ENCODE peak calls at places on chromosomes 7 and 10, in six cellular contexts. O, P, K, J, Y and T are unnamed samples.
A peak's percentile ranks its signal among the peaks of the same experiment; 100 is the strongest.

GRCh38 chr7:134920026-134920758 is 66.1 kb upstream of the AGBL3 start:
- DNase-seq in O (no peak), P (peak; percentile 97), K (no peak), J (peak; percentile 38), Y (no peak), T (no peak)

GRCh38 chr7:55056577-55057480 is 38.0 kb downstream of the EGFR start:
- DNase-seq in O (no peak), P (no peak), K (no peak), J (peak; percentile 58), Y (no peak), T (no peak)

GRCh38 chr10:134743-135600 is at the start of gene ZMYND11:
- DNase-seq in O (peak; percentile 76), P (peak; percentile 42), K (no peak), J (no peak), Y (peak; percentile 65), T (no peak)

GRCh38 chr7:47046949-47047348 is 535.0 kb downstream of the TNS3 start:
- DNase-seq in O (no peak), P (no peak), K (no peak), J (no peak), Y (no peak), T (no peak)

GRCh38 chr7:83301416-83301815 is 138.7 kb upstream of the PCLO start:
- DNase-seq in O (no peak), P (no peak), K (no peak), J (no peak), Y (no peak), T (no peak)

GRCh38 chr7:91164948-91165845 is 99.0 kb upstream of the FZD1 start:
- DNase-seq in O (no peak), P (peak; percentile 88), K (no peak), J (no peak), Y (no peak), T (no peak)

GRCh38 chr10:99966306-99966705 is 43.4 kb downstream of the DNMBP start:
- DNase-seq in O (no peak), P (peak; percentile 78), K (no peak), J (peak; percentile 64), Y (no peak), T (peak; percentile 75)

GRCh38 chr10:52677087-52677486 is 95.5 kb downstream of the MBL2 start:
- DNase-seq in O (no peak), P (no peak), K (no peak), J (no peak), Y (no peak), T (no peak)

GRCh38 chr7:134546903-134547737 is 1.8 kb upstream of the AKR1B15 start:
- DNase-seq in O (peak; percentile 18), P (peak; percentile 62), K (no peak), J (peak; percentile 90), Y (peak; percentile 63), T (no peak)

GRCh38 chr10:34503704-34504103 is 311.4 kb downstream of the PARD3 start:
- DNase-seq in O (no peak), P (no peak), K (no peak), J (no peak), Y (no peak), T (no peak)

GRCh38 chr10:118865998-118866778 is 111.4 kb upstream of the CACUL1 start:
- DNase-seq in O (no peak), P (no peak), K (no peak), J (no peak), Y (no peak), T (no peak)

GRCh38 chr7:82729172-82730030 is 285.8 kb upstream of the CACNA2D1 start:
- DNase-seq in O (peak; percentile 42), P (peak; percentile 60), K (no peak), J (peak; percentile 17), Y (no peak), T (no peak)

GRCh38 chr10:125117941-125118630 is 42.3 kb downstream of the CTBP2 start:
- DNase-seq in O (no peak), P (no peak), K (no peak), J (no peak), Y (no peak), T (no peak)

GRCh38 chr7:140039071-140039470 is 23.7 kb downstream of the PARP12 start:
- DNase-seq in O (no peak), P (no peak), K (no peak), J (no peak), Y (no peak), T (no peak)

GRCh38 chr7:150565239-150565638 is 2.0 kb upstream of the GIMAP4 start:
- DNase-seq in O (no peak), P (no peak), K (no peak), J (no peak), Y (no peak), T (no peak)

GRCh38 chr10:62077330-62078015 is 176.0 kb downstream of the ARID5B start:
- DNase-seq in O (no peak), P (no peak), K (no peak), J (no peak), Y (no peak), T (no peak)

GRCh38 chr10:79316671-79317431 is 30.4 kb upstream of the PPIF start:
- DNase-seq in O (no peak), P (peak; percentile 29), K (peak; percentile 79), J (no peak), Y (no peak), T (no peak)

GRCh38 chr7:79420464-79420863 is 33.0 kb downstream of the MAGI2 start:
- DNase-seq in O (no peak), P (peak; percentile 98), K (no peak), J (no peak), Y (no peak), T (no peak)

GRCh38 chr7:36633377-36633776 is 90.9 kb downstream of the AOAH start:
- DNase-seq in O (no peak), P (no peak), K (no peak), J (no peak), Y (no peak), T (no peak)
- H3K4me3 ChIP-seq in O (no peak overlapping the region), P (no peak overlapping the region), K (no peak overlapping the region), J (no peak overlapping the region), Y (no peak overlapping the region), T (no peak overlapping the region)

GRCh38 chr7:50268223-50268622 is 36.3 kb upstream of the IKZF1 start:
- DNase-seq in O (no peak), P (no peak), K (no peak), J (no peak), Y (no peak), T (no peak)

GRCh38 chr7:50265968-50266694 is 38.4 kb upstream of the IKZF1 start:
- DNase-seq in O (no peak), P (no peak), K (no peak), J (no peak), Y (no peak), T (no peak)

GRCh38 chr7:50264908-50265307 is 39.6 kb upstream of the IKZF1 start:
- DNase-seq in O (no peak), P (no peak), K (no peak), J (no peak), Y (no peak), T (no peak)

GRCh38 chr7:50267525-50268041 is 36.9 kb upstream of the IKZF1 start:
- DNase-seq in O (no peak), P (no peak), K (no peak), J (no peak), Y (no peak), T (no peak)

DNA sequence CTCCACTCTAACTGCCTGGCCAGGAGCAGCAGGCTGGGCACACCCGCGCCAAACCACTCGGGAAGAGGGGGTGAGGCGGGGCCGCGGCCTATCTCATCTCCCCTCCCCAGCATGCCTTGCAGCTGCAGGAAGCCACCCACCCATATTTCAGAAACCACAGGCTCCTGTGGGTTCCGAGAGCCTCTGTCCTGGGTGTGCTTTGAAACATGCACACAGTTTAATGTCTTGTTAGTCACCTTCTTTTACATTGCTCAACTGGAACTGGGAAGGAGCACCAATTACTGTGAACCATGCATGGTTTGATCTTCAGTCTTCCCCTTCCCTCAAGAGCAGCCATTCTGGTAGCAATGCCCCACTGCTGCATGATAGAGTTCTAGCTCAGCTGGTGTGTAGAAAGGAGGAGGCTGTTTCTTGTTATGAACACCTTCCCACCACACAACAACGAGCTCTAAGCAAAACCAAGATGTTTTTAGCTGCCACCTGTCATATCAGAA is 37.6 kb upstream of the IKZF1 start:
- DNase-seq in O (no peak), P (no peak), K (no peak), J (no peak), Y (no peak), T (no peak)
- H3K27ac ChIP-seq in O (no peak overlapping the region), P (no peak overlapping the region), K (no peak overlapping the region), J (no peak overlapping the region), Y (peak overlapping the region; percentile 5), T (no peak overlapping the region)

GRCh38 chr7:107396081-107396480 is 73.8 kb upstream of the GPR22 start:
- DNase-seq in O (no peak), P (no peak), K (no peak), J (no peak), Y (no peak), T (no peak)

GRCh38 chr7:107394831-107395230 is 75.0 kb upstream of the GPR22 start:
- DNase-seq in O (no peak), P (peak; percentile 72), K (no peak), J (no peak), Y (no peak), T (no peak)

GRCh38 chr7:107396990-107397389 is 72.9 kb upstream of the GPR22 start:
- DNase-seq in O (peak; percentile 2), P (no peak), K (no peak), J (no peak), Y (no peak), T (no peak)

GRCh38 chr7:107392811-107393210 is 77.0 kb upstream of the GPR22 start:
- DNase-seq in O (no peak), P (no peak), K (no peak), J (no peak), Y (no peak), T (no peak)

DNA sequence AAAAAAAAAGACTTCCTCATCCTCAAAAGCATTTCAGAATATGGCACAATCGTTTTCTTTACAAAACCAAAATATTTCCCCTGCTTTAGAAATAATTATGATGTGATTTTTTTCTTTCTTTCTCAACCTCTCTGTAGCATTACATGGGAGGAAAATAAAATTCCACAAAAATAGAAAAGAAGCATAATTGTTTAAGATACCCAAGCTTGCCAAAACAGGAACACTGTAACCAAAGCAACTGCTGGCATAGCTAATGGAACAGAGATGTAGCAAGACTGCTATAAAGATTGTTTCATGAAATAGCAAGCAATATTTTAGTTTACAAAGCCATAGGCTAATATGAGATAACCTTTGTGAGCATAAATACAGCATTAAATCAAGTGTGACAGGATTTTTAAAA is 75.6 kb upstream of the GPR22 start:
- DNase-seq in O (no peak), P (no peak), K (no peak), J (no peak), Y (no peak), T (no peak)
- H3K9me3 ChIP-seq in O (no peaks in the 10 kb centered on the region), P (no peaks in the 10 kb centered on the region), K (no peaks in the 10 kb centered on the region), J (no peaks in the 10 kb centered on the region), Y (no peaks in the 10 kb centered on the region), T (no peaks in the 10 kb centered on the region)

DNA sequence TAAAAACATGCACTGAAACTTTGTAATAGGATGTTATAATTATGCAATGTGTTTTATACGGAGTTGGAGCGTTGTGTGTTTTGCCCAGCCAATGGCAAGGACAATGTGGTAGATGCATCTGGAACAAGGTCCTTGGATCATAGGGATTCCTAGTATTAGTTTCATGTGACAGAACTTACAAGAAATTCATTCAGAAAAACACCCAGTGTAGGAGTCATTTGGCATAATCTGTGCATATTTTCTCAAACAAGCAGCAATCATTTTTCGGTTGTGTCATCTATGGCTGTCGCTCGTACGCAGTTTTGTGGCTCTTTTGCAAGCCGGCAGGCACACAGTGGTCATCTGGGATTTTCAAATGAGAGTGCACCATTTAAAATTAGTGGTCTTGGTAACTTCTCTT is 19.8 kb downstream of the CREB5 start:
- DNase-seq in O (no peak), P (no peak), K (no peak), J (no peak), Y (no peak), T (no peak)
- H3K4me3 ChIP-seq in O (no peak overlapping the region), P (no peak overlapping the region), K (no peak overlapping the region), J (no peak overlapping the region), Y (no peak overlapping the region), T (no peak overlapping the region)